ENCODE peak calls at places on chromosome 7, in six cellular contexts. Q is GM12878, G is GM12892, H is HepG2, P is H1, V is K562. Z is an unnamed sample.

GRCh38 chr7:87517136-87517805 is 41.8 kb upstream of the ABCB4 start:
- DNase-seq in Q (no peak), G (no peak), H (no peak), P (no peak), V (no peak), Z (no peak)

GRCh38 chr7:35605760-35606159 is 89.2 kb downstream of the HERPUD2 start:
- DNase-seq in Q (no peak), G (no peak), H (no peak), P (no peak), V (no peak), Z (no peak)

GRCh38 chr7:103689262-103689661 is 243.3 kb upstream of the SLC26A5 start:
- DNase-seq in Q (no peak), G (no peak), H (no peak), P (no peak), V (no peak), Z (no peak)

GRCh38 chr7:23277359-23277989 is 21.7 kb upstream of the MALSU1 start:
- DNase-seq in Q (peak; percentile 41), G (peak; percentile 31), H (peak; percentile 76), P (peak; percentile 15), V (peak; percentile 68), Z (no peak)

GRCh38 chr7:37180828-37181549 is 267.7 kb downstream of the ELMO1 start:
- DNase-seq in Q (no peak), G (no peak), H (no peak), P (no peak), V (no peak), Z (no peak)

GRCh38 chr7:100466830-100467605 is 3.0 kb upstream of the SPACDR start:
- DNase-seq in Q (no peak), G (no peak), H (no peak), P (no peak), V (no peak), Z (no peak)

GRCh38 chr7:128172151-128172550 is 68.9 kb upstream of the LEP start:
- DNase-seq in Q (no peak), G (no peak), H (no peak), P (no peak), V (no peak), Z (no peak)

GRCh38 chr7:66756859-66757258 is 16.3 kb downstream of the RABGEF1 start:
- DNase-seq in Q (no peak), G (no peak), H (no peak), P (no peak), V (no peak), Z (no peak)

GRCh38 chr7:82257118-82257695 is 186.4 kb downstream of the CACNA2D1 start:
- DNase-seq in Q (no peak), G (no peak), H (no peak), P (no peak), V (no peak), Z (no peak)

GRCh38 chr7:18548569-18548968 is 53.0 kb downstream of the HDAC9 start:
- DNase-seq in Q (no peak), G (no peak), H (no peak), P (no peak), V (no peak), Z (no peak)

GRCh38 chr7:132518102-132518838 is 58.0 kb downstream of the PLXNA4 start:
- DNase-seq in Q (no peak), G (no peak), H (peak; percentile 20), P (no peak), V (peak; percentile 75), Z (peak; percentile 35)

GRCh38 chr7:64888901-64889685 is 14.0 kb upstream of the ZNF273 start:
- DNase-seq in Q (no peak), G (peak; percentile 19), H (no peak), P (no peak), V (no peak), Z (no peak)
- TF ChIP-seq POLR2A in Q (no peak), G (no peak), H (no peak), P (no peak), V (no peak), Z (no peak)

DNA sequence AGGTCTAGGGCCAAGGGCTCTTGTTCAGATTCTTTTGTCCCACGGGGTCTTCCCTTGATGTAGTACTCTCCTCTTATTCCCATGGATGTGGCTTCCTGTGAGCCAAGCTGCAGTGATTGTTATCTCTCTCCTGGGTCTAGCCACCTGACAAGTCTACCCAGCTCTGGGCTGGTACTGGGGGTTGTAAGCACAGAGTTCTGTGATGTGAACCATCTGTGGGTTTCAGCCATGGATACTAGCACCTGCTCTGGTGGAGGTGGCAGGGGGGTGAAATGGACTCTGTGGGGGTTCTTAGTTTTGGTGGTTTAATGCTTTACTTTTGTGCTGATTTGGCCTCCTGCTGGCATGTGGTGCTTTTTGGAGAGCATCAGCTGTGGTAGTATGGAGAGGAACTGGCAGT is 350.8 kb downstream of the DNAJB9 start:
- DNase-seq in Q (no peak), G (no peak), H (no peak), P (no peak), V (no peak), Z (no peak)
- TF ChIP-seq TAF1 in Q (no peak), G (no peak), H (no peak), P (no peak), V (no peak), Z (no peak)

GRCh38 chr7:75960372-75960771 is 34.0 kb downstream of the TMEM120A start:
- DNase-seq in Q (no peak), G (no peak), H (no peak), P (no peak), V (no peak), Z (no peak)

GRCh38 chr7:75955293-75955938 is 39.0 kb downstream of the TMEM120A start:
- DNase-seq in Q (no peak), G (no peak), H (no peak), P (no peak), V (no peak), Z (no peak)

GRCh38 chr7:75953918-75954317 is 39.0 kb downstream of the POR start:
- DNase-seq in Q (no peak), G (no peak), H (no peak), P (no peak), V (no peak), Z (no peak)

GRCh38 chr7:75958802-75959543 is 35.4 kb downstream of the TMEM120A start:
- DNase-seq in Q (no peak), G (no peak), H (peak; percentile 80), P (no peak), V (no peak), Z (no peak)

DNA sequence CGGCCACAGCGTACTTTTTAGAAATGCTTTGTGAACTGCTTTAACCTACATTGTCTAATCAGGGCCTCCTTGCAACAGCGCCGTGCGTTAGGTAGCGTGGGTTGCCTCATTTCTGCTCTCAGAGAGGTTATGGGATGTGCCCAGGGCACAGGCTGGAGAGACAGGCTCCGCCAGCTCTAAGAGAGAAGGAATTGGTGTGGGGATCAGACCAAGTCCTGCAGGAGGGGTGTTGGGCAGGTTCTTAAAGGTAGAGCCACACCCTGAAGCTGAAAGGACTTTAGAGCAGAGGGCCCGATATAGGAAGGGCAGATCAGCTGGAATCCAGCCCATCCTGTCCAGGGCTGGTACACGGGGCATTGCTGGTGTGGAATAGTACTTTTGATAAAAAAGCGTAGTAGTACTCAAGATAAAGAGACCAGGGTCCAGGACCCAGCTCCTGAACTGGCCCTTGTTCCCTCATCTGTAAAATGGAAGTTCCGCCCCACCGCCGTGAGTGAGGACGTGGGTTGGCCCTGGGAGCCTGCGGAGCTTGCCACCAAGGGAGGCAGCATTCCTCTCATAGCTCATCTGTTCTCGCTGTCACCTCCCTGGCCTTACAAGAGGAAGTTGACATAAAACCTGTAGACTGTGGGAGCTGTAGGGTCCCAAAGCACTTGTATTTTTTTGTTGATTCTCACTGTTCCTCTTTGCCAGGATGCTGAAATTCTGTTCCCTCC is 37.2 kb downstream of the TMEM120A start:
- DNase-seq in Q (no peak), G (no peak), H (peak; percentile 47), P (no peak), V (no peak), Z (no peak)
- TF ChIP-seq POLR2A in Q (no peak), G (no peak), H (no peak), P (no peak), V (no peak), Z (no peak)

DNA sequence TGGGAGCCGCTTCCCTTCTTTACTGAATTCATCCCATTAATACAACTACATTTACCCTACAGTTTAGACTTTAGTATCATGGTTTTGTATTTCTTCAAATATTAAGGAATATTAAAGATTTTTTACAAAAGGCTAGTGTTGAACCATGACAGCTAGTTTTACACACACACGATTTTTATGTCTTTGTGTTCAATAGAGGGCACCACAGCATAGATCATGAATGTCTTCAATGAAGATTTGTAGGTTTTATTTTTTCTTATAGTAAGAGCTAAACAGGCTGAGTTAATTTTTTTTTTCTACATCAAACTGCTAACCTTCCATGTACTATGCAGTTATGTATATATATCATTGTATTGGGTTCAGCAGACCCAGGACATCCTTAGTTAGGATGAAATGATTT is 76.9 kb downstream of the SNX10 start:
- DNase-seq in Q (no peak), G (no peak), H (no peak), P (no peak), V (no peak), Z (no peak)
- TF ChIP-seq TAF1 in Q (no peak), G (no peak), H (no peak), P (no peak), V (no peak), Z (no peak)

GRCh38 chr7:140924019-140924820 is 509 bp downstream of the BRAF start:
- DNase-seq in Q (peak; percentile 50), G (peak; percentile 51), H (peak; percentile 65), P (peak; percentile 46), V (peak; percentile 90), Z (peak; percentile 39)
- TF ChIP-seq POLR2A in Q (peak; percentile 75), G (peak; percentile 47), H (peak; percentile 46), P (peak; percentile 86), V (peak; percentile 66), Z (peak; percentile 21)

GRCh38 chr7:234041-234711 is 41.8 kb downstream of the FAM20C start:
- DNase-seq in Q (no peak), G (no peak), H (no peak), P (no peak), V (no peak), Z (no peak)

GRCh38 chr7:235576-236395 is 43.4 kb downstream of the FAM20C start:
- DNase-seq in Q (no peak), G (no peak), H (no peak), P (no peak), V (no peak), Z (no peak)

GRCh38 chr7:236967-237366 is 44.6 kb downstream of the FAM20C start:
- DNase-seq in Q (no peak), G (no peak), H (no peak), P (no peak), V (no peak), Z (no peak)

GRCh38 chr7:233456-234035 is 41.2 kb downstream of the FAM20C start:
- DNase-seq in Q (no peak), G (no peak), H (no peak), P (no peak), V (no peak), Z (no peak)

GRCh38 chr7:234712-235553 is 42.6 kb downstream of the FAM20C start:
- DNase-seq in Q (no peak), G (no peak), H (peak; percentile 78), P (no peak), V (no peak), Z (no peak)
- TF ChIP-seq TAF1 in Q (no peak), G (no peak), H (no peak), P (no peak), V (no peak), Z (no peak)

Z was measured in GM12891.